ENCODE peak calls at places on chromosomes 11 and 22, in nine cellular contexts. Z, E, B, J, N, L, V, H and Q are unnamed samples.
A peak's percentile ranks its signal among the peaks of the same experiment; 100 is the strongest.

GRCh38 chr22:42967933-42968332 is 47.0 kb downstream of the PACSIN2 start:
- DNase-seq in Z (no peak), E (no peak), B (peak; percentile 48), J (no peak), N (no peak), L (no peak), V (no peak), H (no peak), Q (no peak)

GRCh38 chr11:74636633-74637184 is 44.3 kb downstream of the POLD3 start:
- DNase-seq in Z (no peak), E (no peak), B (no peak), J (peak; percentile 74), N (no peak), L (no peak), V (no peak), H (no peak), Q (no peak)

GRCh38 chr11:58832246-58832645 is 12.3 kb downstream of the GLYATL2 start:
- DNase-seq in Z (no peak), E (no peak), B (no peak), J (no peak), N (no peak), L (no peak), V (no peak), H (no peak), Q (no peak)

GRCh38 chr11:127273593-127274327 is 273.2 kb upstream of the KIRREL3 start:
- DNase-seq in Z (no peak), E (no peak), B (no peak), J (no peak), N (no peak), L (no peak), V (no peak), H (no peak), Q (no peak)

GRCh38 chr22:47192651-47193437 is 430.4 kb downstream of the TBC1D22A start:
- DNase-seq in Z (peak; percentile 47), E (no peak), B (no peak), J (no peak), N (no peak), L (peak; percentile 43), V (peak; percentile 16), H (no peak), Q (no peak)

GRCh38 chr11:34238966-34239365 is 118.8 kb downstream of the ABTB2 start:
- DNase-seq in Z (no peak), E (no peak), B (no peak), J (peak; percentile 30), N (no peak), L (no peak), V (no peak), H (no peak), Q (no peak)

GRCh38 chr11:131694526-131695424 is 324.4 kb downstream of the NTM start:
- DNase-seq in Z (peak; percentile 92), E (peak; percentile 84), B (peak; percentile 23), J (peak; percentile 86), N (peak; percentile 26), L (peak; percentile 78), V (peak; percentile 61), H (peak; percentile 22), Q (peak; percentile 39)

GRCh38 chr22:25563757-25564319 is 637 bp upstream of the GRK3 start:
- DNase-seq in Z (no peak), E (peak; percentile 46), B (peak; percentile 58), J (no peak), N (no peak), L (no peak), V (no peak), H (no peak), Q (peak; percentile 37)

GRCh38 chr22:31607696-31608095 is 54.3 kb downstream of the PISD start:
- DNase-seq in Z (no peak), E (no peak), B (no peak), J (no peak), N (no peak), L (no peak), V (no peak), H (no peak), Q (no peak)

GRCh38 chr11:121248496-121248895 is 44.1 kb upstream of the SC5D start:
- DNase-seq in Z (no peak), E (no peak), B (no peak), J (no peak), N (no peak), L (no peak), V (no peak), H (no peak), Q (no peak)

GRCh38 chr11:72816404-72816990 is 2.3 kb downstream of the ATG16L2 start:
- DNase-seq in Z (no peak), E (no peak), B (no peak), J (no peak), N (no peak), L (no peak), V (peak; percentile 62), H (no peak), Q (no peak)

DNA sequence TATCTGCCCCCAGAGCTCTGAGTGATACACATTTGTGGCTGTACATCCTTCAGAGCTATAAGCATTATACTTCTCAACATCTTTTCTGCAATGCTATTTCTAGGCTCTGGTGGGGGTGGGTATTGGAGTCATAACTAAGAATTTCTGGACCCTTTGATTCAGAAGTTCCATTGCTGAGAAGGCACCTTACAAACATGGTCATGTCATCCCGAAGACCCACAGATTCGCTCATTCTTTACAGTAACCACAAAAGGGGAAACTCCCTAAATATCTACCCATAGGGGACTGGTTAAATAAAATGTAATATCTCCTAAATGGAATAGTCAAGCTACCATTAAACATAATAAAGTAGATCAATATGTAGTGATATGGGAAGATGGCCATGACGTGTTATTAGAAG is 98.8 kb downstream of the PRR5L start:
- DNase-seq in Z (no peak), E (no peak), B (no peak), J (no peak), N (no peak), L (no peak), V (no peak), H (no peak), Q (no peak)
- TF ChIP-seq CTCF in Z (no peak), E (no peak), B (no peak), J (no peak), N (no peak), L (no peak), V (no peak), H (no peak), Q (no peak)

GRCh38 chr11:37141707-37142106 is 543.7 kb upstream of the RAG2 start:
- DNase-seq in Z (no peak), E (no peak), B (no peak), J (peak; percentile 4), N (no peak), L (no peak), V (no peak), H (no peak), Q (no peak)
- TF ChIP-seq CTCF in Z (no peak), E (no peak), B (no peak), J (no peak), N (no peak), L (no peak), V (peak; percentile 35), H (no peak), Q (no peak)

DNA sequence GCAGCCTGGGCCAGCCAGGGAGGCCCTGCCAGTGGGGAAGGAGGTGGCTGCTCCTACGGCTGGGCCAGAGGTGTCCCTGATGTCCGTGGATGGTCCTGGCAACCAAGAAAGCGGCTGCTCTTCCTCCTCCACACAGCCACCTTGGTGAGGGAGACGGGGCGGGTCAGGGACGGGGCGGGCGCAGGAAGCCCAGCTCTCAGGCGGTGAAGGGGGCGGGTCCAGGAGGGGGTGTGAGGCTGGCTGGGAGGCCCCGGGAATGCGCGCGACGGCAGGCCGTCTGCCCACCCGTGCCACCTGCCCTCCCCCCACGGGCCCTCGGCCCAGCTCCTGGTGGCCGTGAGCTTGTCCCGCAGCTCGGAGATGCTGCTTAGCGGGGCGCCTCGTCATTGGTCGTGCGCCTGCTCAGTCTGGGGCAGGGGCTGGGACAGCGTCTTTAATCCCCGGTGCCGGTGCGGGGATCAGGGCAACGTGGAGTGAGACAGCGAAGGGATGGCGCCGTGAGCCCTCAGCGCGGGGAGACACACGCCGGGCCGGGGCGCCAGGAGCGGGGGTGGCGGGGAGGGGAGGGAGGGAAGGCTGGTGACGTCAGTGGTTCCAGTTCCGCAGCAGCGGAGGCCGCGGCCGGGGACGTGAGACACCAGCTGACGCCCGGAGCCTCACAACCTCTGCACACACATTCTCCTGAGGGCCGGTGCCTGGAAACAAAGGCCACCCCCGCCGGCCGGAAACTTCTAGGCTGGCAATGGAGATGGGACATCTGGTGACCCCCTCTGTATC is 6.7 kb upstream of the BRSK2 start:
- DNase-seq in Z (peak; percentile 67), E (peak; percentile 89), B (peak; percentile 92), J (peak; percentile 76), N (peak; percentile 81), L (peak; percentile 71), V (peak; percentile 46), H (no peak), Q (peak; percentile 68)
- TF ChIP-seq CTCF in Z (no peak), E (no peak), B (no peak), J (no peak), N (no peak), L (no peak), V (no peak), H (no peak), Q (no peak)

DNA sequence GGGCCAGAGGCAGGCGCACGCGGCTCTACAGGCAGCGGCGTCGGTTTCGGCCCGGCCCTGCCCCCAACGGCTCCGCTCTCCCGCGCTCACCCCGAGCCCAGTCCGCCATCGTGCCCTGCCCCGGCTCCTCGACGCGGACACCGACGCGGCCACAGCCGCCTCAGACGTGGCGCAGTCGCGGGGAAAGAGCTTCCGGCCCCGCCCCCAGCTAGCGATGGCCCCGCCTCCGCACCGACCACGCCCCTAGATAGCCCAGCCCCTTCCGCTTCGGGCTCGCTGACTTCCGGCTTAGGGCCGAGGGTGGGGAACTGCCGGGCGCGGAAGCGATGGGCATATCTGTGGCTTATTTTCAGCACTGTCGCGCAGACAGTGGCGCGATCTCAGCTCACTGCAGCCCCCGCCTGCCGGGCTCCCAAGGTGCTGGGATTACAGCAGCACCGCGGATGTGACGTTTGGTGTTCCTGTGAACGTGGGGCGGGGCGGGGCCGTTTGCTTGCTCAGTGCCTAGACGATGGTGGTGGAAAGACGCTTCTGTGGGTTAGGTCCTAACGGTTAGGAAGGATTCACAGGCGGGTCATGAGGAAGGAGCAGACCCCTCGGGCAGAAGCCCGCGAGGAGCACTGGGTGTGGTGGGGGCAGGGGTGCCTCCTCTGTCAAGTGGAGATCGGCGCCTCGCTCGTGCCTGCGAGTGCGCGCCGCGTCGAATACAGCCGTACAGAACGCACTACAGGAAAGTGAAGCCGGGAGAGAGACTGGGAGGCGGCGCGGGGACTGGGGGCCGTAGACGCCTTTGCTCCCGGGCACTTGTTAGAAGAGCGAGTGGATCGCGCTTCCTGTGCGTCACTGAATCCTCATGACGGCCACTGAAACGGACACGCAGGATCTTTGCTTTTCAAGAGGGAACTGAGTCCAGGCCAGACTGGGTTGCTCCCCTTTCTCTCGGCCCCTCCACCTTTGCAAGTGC is at the start of the genes BET1L and RIC8A:
- DNase-seq in Z (peak; percentile 93), E (peak; percentile 93), B (peak; percentile 99), J (peak; percentile 98), N (peak; percentile 94), L (peak; percentile 96), V (peak; percentile 98), H (peak; percentile 98), Q (peak; percentile 95)
- TF ChIP-seq CTCF in Z (no peak), E (no peak), B (peak; percentile 8), J (no peak), N (no peak), L (peak; percentile 13), V (peak; percentile 7), H (no peak), Q (no peak)

GRCh38 chr11:110522456-110522855 is 92.7 kb downstream of the FDX1 start:
- DNase-seq in Z (no peak), E (no peak), B (no peak), J (no peak), N (no peak), L (no peak), V (no peak), H (no peak), Q (no peak)
- TF ChIP-seq CTCF in Z (no peak), E (no peak), B (no peak), J (no peak), N (no peak), L (no peak), V (no peak), H (no peak), Q (no peak)